ENCODE peak calls at places on chromosome 6, in five cellular contexts. H is activated naive CD8-positive, alpha-beta T cell treated with anti-CD3 and anti-CD28 coated beads for 36 hours; E is T-helper 17 cell; X is heart left ventricle; S is Caco-2. F is an unnamed sample.

GRCh38 chr6:26555505-26556262 is 17.5 kb downstream of the HMGN4 start:
- DNase-seq in S (no peak), E (no peak), H (no peak), X (no peak), F (no peak)

GRCh38 chr6:145086197-145086596 is 649.1 kb downstream of the EPM2A start:
- DNase-seq in E (no peak), S (no peak), X (peak; percentile 8), H (no peak), F (no peak)

GRCh38 chr6:27297857-27298730 is 14.0 kb downstream of the POM121L2 start:
- DNase-seq in X (no peak), H (peak; percentile 45), E (no peak), S (peak; percentile 67), F (no peak)

GRCh38 chr6:160462116-160462515 is 113.9 kb downstream of the SLC22A3 start:
- DNase-seq in H (no peak), E (no peak), S (no peak), X (no peak), F (no peak)

GRCh38 chr6:158818580-158819212 is 472 bp downstream of the EZR start:
- DNase-seq in H (peak; percentile 81), S (peak; percentile 74), X (peak; percentile 56), E (peak; percentile 59), F (peak; percentile 68)

GRCh38 chr6:127207591-127208120 is 59.0 kb upstream of the RNF146 start:
- DNase-seq in E (no peak), S (no peak), X (no peak), H (no peak), F (no peak)

GRCh38 chr6:90399970-90400369 is 103.3 kb upstream of the BACH2 start:
- DNase-seq in X (no peak), E (no peak), H (no peak), S (no peak), F (no peak)

GRCh38 chr6:159068904-159069578 is 24.2 kb upstream of the TAGAP start:
- DNase-seq in E (no peak), H (no peak), X (no peak), S (no peak), F (no peak)

GRCh38 chr6:11971154-11971553 is 41.0 kb upstream of the HIVEP1 start:
- DNase-seq in H (no peak), X (no peak), S (no peak), E (no peak), F (no peak)

GRCh38 chr6:108353853-108354252 is 59.0 kb downstream of the AFG1L start:
- DNase-seq in X (no peak), E (no peak), S (no peak), H (no peak), F (no peak)

GRCh38 chr6:2713473-2714358 is 37.0 kb downstream of the MYLK4 start:
- DNase-seq in E (no peak), X (no peak), S (no peak), H (no peak), F (no peak)

GRCh38 chr6:155340464-155341129 is 26.3 kb upstream of the TFB1M start:
- DNase-seq in E (no peak), X (no peak), S (no peak), H (no peak), F (no peak)

GRCh38 chr6:27452496-27452897 is 20.4 kb downstream of the ZNF184 start:
- DNase-seq in H (no peak), E (no peak), S (no peak), X (no peak), F (no peak)

GRCh38 chr6:139820191-139820590 is 445.7 kb upstream of the CITED2 start:
- DNase-seq in E (no peak), S (no peak), H (no peak), X (no peak), F (no peak)

GRCh38 chr6:10014561-10014960 is 400.3 kb downstream of the TFAP2A start:
- DNase-seq in E (no peak), H (no peak), S (no peak), X (no peak), F (no peak)

GRCh38 chr6:38233161-38233791 is 406.5 kb downstream of the BTBD9 start:
- DNase-seq in E (no peak), S (no peak), X (no peak), H (no peak), F (no peak)